ENCODE peak calls at places on chromosomes 2 and 18, in nine cellular contexts. E is PC-9; M is GM23338; L is mucosa of descending colon; S is CD8-positive, alpha-beta memory T cell; P is right lobe of liver; I is sigmoid colon; N is fibroblast of lung; V is ovary. W is an unnamed sample.

GRCh38 chr2:198711484-198711883 is 746.3 kb downstream of the SATB2 start:
- DNase-seq in E (no peak), M (no peak), L (no peak), S (no peak), P (no peak), I (no peak), N (no peak), V (no peak), W (no peak)

GRCh38 chr18:9366126-9366714 is 31.6 kb downstream of the TWSG1 start:
- DNase-seq in E (peak; percentile 71), M (peak; percentile 91), L (no peak), S (no peak), P (no peak), I (no peak), N (peak; percentile 44), V (no peak), W (no peak)

GRCh38 chr2:206452750-206453149 is 9.4 kb downstream of the ADAM23 start:
- DNase-seq in E (no peak), M (no peak), L (no peak), S (no peak), P (no peak), I (no peak), N (no peak), V (no peak), W (no peak)

GRCh38 chr2:160224060-160224459 is 24.0 kb upstream of the ITGB6 start:
- DNase-seq in E (no peak), M (no peak), L (no peak), S (no peak), P (no peak), I (no peak), N (peak; percentile 93), V (no peak), W (no peak)

GRCh38 chr2:107392241-107392704 is 434.4 kb upstream of the RGPD4 start:
- DNase-seq in E (no peak), M (no peak), L (no peak), S (peak; percentile 41), P (no peak), I (no peak), N (no peak), V (no peak), W (no peak)

GRCh38 chr2:4628931-4629565 is 925.7 kb downstream of the DCDC2C start:
- DNase-seq in E (no peak), M (no peak), L (no peak), S (no peak), P (no peak), I (no peak), N (no peak), V (no peak), W (no peak)

GRCh38 chr2:226354434-226354833 is 445.2 kb downstream of the IRS1 start:
- DNase-seq in E (no peak), M (no peak), L (no peak), S (no peak), P (no peak), I (no peak), N (no peak), V (no peak), W (no peak)

GRCh38 chr2:42618972-42619371 is 50.5 kb downstream of the MTA3 start:
- DNase-seq in E (no peak), M (no peak), L (no peak), S (no peak), P (no peak), I (no peak), N (peak; percentile 44), V (no peak), W (no peak)

GRCh38 chr2:12326449-12327190 is 390.1 kb upstream of the TRIB2 start:
- DNase-seq in E (no peak), M (peak; percentile 62), L (no peak), S (no peak), P (no peak), I (no peak), N (no peak), V (no peak), W (no peak)

GRCh38 chr2:110771549-110772382 is 39.4 kb downstream of the ACOXL start:
- DNase-seq in E (no peak), M (peak; percentile 52), L (no peak), S (no peak), P (no peak), I (no peak), N (no peak), V (no peak), W (no peak)

GRCh38 chr2:54469484-54470053 is 13.4 kb downstream of the SPTBN1 start:
- DNase-seq in E (no peak), M (peak; percentile 15), L (no peak), S (no peak), P (no peak), I (no peak), N (no peak), V (no peak), W (peak; percentile 61)

GRCh38 chr2:184067502-184067901 is 530.8 kb upstream of the ZNF804A start:
- DNase-seq in E (no peak), M (peak; percentile 42), L (no peak), S (no peak), P (no peak), I (no peak), N (no peak), V (no peak), W (peak; percentile 6)

GRCh38 chr2:186544255-186544675 is 45.6 kb upstream of the ITGAV start:
- DNase-seq in E (peak; percentile 17), M (peak; percentile 50), L (no peak), S (no peak), P (no peak), I (no peak), N (peak; percentile 76), V (no peak), W (no peak)

GRCh38 chr18:7980661-7981060 is 413.5 kb downstream of the PTPRM start:
- DNase-seq in E (no peak), M (no peak), L (no peak), S (no peak), P (no peak), I (no peak), N (no peak), V (no peak), W (no peak)

GRCh38 chr2:161068670-161069069 is 91.6 kb upstream of the TANK start:
- DNase-seq in E (no peak), M (no peak), L (no peak), S (no peak), P (no peak), I (no peak), N (peak; percentile 46), V (no peak), W (no peak)

GRCh38 chr2:225040862-225041209 is 1.4 kb downstream of the DOCK10 start:
- DNase-seq in E (no peak), M (no peak), L (peak; percentile 55), S (peak; percentile 56), P (peak; percentile 77), I (no peak), N (peak; percentile 22), V (peak; percentile 49), W (no peak)
- H3K4me3 ChIP-seq in E (no peak overlapping the region), M (peak overlapping the region; percentile 70), L (no peak overlapping the region), S (peak overlapping the region; percentile 99), P (peak overlapping the region; percentile 65), I (peak overlapping the region; percentile 55), N (peak overlapping the region; percentile 61), V (peak overlapping the region; percentile 50), W (no peak overlapping the region)

GRCh38 chr2:62525549-62525948 is 19.6 kb upstream of the TMEM17 start:
- DNase-seq in E (no peak), M (no peak), L (no peak), S (no peak), P (no peak), I (no peak), N (no peak), V (no peak), W (no peak)
- H3K4me1 ChIP-seq in E (no peaks in the 10 kb centered on the region), M (peaks cover 22% of the 10 kb centered on the region), L (no peaks in the 10 kb centered on the region), S (no peaks in the 10 kb centered on the region), P (no peaks in the 10 kb centered on the region), I (no peaks in the 10 kb centered on the region), N (no peaks in the 10 kb centered on the region), V (peaks cover 12% of the 10 kb centered on the region), W (no peaks in the 10 kb centered on the region)

GRCh38 chr18:3264362-3264761 is 2.4 kb downstream of the MYL12B start:
- DNase-seq in E (no peak), M (no peak), L (no peak), S (no peak), P (no peak), I (no peak), N (no peak), V (no peak), W (no peak)
- H3K4me3 ChIP-seq in E (peak overlapping the region; percentile 100), M (no peak overlapping the region), L (no peak overlapping the region), S (peak overlapping the region; percentile 10), P (peak overlapping the region; percentile 63), I (no peak overlapping the region), N (peak overlapping the region; percentile 84), V (no peak overlapping the region), W (no peak overlapping the region)

GRCh38 chr2:172101008-172101706 is 1.5 kb downstream of the DLX2 start:
- DNase-seq in E (no peak), M (peak; percentile 58), L (no peak), S (no peak), P (no peak), I (no peak), N (no peak), V (no peak), W (peak; percentile 21)
- H3K4me1 ChIP-seq in E (peaks cover 40% of the 10 kb centered on the region), M (peaks cover 55% of the 10 kb centered on the region), L (peaks cover 55% of the 10 kb centered on the region), S (peaks cover 70% of the 10 kb centered on the region), P (no peaks in the 10 kb centered on the region), I (no peaks in the 10 kb centered on the region), N (peaks cover 14% of the 10 kb centered on the region), V (peaks cover 19% of the 10 kb centered on the region), W (no peaks in the 10 kb centered on the region)

GRCh38 chr2:156253765-156254164 is 78.8 kb downstream of the NR4A2 start:
- DNase-seq in E (no peak), M (no peak), L (no peak), S (no peak), P (no peak), I (no peak), N (no peak), V (no peak), W (no peak)
- H3K4me3 ChIP-seq in E (peak overlapping the region; percentile 70), M (peak overlapping the region; percentile 60), L (no peak overlapping the region), S (no peak overlapping the region), P (no peak overlapping the region), I (no peak overlapping the region), N (no peak overlapping the region), V (no peak overlapping the region), W (peak overlapping the region; percentile 48)

DNA sequence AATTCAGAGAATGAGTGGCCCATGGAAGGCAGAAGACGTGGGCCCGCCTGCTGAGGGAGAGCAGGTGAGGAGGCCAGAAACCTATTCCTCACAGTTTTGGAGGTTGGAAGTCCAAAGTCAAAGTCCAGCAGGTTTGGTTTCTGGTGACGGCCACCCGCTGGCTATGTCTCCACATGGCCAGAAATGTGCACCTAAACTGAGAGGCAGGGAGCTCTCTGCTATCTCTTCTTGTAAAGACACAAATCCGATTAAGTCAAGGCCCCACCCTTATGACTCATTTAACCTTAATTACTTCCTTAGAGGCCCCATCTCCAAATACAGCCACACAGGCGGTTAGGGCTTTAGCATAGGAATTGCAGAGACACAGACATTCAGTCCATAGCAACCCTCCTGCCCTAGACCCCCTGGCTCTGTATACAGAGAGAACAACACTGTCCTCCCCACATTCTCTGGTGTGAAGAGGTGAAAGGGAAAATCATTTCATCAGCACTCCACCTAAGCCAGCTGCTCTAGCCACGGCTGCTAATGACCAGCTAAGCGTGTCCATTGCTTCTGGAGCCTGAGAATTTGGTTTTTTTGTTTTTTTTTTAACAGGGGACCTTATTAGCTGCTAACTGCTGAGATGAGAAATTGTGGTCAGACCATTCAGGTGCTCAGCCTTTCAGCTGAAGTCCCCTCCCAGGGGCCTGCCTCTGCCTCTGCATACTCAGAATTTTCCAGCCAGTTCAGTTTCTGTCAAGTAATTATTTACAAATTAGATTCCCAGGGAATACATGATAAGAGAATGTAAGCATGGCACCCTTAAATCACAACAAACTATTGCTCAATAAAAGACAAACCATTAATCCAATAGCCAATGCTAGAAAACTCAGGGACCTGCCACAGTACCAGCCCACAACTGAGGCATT is 368.7 kb upstream of the ID2 start:
- DNase-seq in E (no peak), M (no peak), L (no peak), S (no peak), P (no peak), I (no peak), N (peak; percentile 28), V (no peak), W (peak; percentile 57)
- H3K4me1 ChIP-seq in E (no peaks in the 10 kb centered on the region), M (peaks cover under 1% of the 10 kb centered on the region), L (peaks cover 10% of the 10 kb centered on the region), S (peaks cover 58% of the 10 kb centered on the region), P (no peaks in the 10 kb centered on the region), I (no peaks in the 10 kb centered on the region), N (no peaks in the 10 kb centered on the region), V (no peaks in the 10 kb centered on the region), W (peaks cover 44% of the 10 kb centered on the region)

W was measured in BE2C.